ENCODE peak calls at places on chromosomes 2 and 18, in four cellular contexts. P is left lung, W is AG09309, H is AG04450. Y is an unnamed sample.

GRCh38 chr2:23658466-23658942 is 268.4 kb downstream of the ATAD2B start:
- DNase-seq in P (peak), W (no peak), H (no peak), Y (no peak)

GRCh38 chr2:221571391-221572179 is 519 bp downstream of the EPHA4 start:
- DNase-seq in P (peak), W (no peak), H (no peak), Y (peak)

GRCh38 chr2:219332542-219332941 is at the start of gene RESP18:
- DNase-seq in P (peak), W (no peak), H (no peak), Y (no peak)

GRCh38 chr2:199833525-199833924 is 17.5 kb downstream of the FTCDNL1 start:
- DNase-seq in P (no peak), W (no peak), H (no peak), Y (peak)

GRCh38 chr2:65045651-65046050 is 10.6 kb upstream of the CEP68 start:
- DNase-seq in P (no peak), W (no peak), H (no peak), Y (no peak)

GRCh38 chr2:67516358-67516757 is 119.2 kb downstream of the ETAA1 start:
- DNase-seq in P (no peak), W (no peak), H (no peak), Y (no peak)

GRCh38 chr2:47664817-47665216 is 118.1 kb upstream of the MSH6 start:
- DNase-seq in P (no peak), W (no peak), H (no peak), Y (no peak)

GRCh38 chr18:59620381-59620780 is 76.8 kb downstream of the CCBE1 start:
- DNase-seq in P (no peak), W (no peak), H (no peak), Y (no peak)

GRCh38 chr2:226211439-226211838 is 588.2 kb downstream of the IRS1 start:
- DNase-seq in P (no peak), W (peak), H (peak), Y (peak)

GRCh38 chr2:48849770-48850169 is 94.2 kb upstream of the LHCGR start:
- DNase-seq in P (no peak), W (no peak), H (peak), Y (no peak)

GRCh38 chr2:235605999-235606715 is 112.3 kb downstream of the AGAP1 start:
- DNase-seq in P (no peak), W (no peak), H (peak), Y (peak)
- H3K4me3 ChIP-seq in P (no peak), W (no peak), H (peak), Y (peak)

DNA sequence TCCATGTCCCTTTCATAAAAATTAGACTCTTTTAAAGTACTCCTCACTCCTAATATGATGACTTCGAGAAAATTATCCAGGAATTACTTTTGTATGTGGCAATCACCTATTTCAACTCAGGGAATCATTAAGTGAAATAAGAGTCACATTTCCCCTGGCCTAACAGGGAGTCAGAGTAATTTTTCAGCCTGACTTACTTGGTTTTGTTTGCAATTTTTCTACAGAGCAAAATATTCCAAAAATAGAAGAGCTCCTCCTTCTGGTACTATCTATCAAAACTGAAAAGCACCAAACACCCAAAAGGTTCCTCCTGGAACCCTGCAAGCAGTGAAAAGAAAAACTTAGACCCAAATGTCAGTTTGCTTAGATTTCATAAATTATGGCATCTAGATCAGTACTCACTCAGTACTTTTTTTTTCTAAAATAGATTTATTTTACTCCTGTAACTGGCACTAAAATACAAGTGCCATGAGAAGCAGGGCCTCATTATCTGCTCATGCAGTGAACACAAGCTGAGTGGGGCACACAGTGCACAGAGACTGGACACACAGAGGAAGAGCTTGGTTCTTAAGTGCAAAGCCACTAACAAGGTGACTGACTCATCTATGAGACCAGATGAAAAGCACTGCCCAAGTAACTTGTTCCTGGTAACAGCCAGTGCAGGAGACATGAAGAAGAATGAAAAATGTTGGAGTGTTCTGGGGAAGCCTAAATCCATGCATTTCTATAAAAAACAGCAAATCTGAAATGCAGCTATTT is 28.7 kb downstream of the ACAA2 start:
- DNase-seq in P (no peak), W (peak), H (no peak), Y (peak)
- TF ChIP-seq CTCF in P (no peak), W (peak), H (peak), Y (peak)

DNA sequence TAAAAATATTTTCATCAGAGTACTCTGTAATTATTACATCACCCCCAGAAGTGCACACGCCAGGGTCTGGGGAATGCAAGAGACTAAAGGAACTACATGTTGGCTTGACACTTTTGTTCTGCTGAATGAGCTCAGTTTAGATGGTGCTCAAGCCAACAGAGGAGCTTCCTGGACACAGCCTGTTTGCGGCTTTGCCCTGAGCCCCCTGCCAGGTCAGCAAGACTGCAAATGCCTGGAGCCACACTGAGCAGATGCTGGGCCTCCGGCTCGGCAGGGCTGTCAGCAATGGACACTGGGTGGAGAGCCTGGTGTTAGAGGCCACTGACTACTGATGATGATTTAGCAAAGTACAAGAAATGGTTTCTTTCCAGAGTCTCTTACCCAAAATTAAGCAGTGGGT is 31.9 kb downstream of the PTPN18 start:
- DNase-seq in P (no peak), W (no peak), H (no peak), Y (peak)
- H3K4me3 ChIP-seq in P (no peak), W (no peak), H (no peak), Y (no peak)

GRCh38 chr2:212854116-212854515 is 297.3 kb downstream of the IKZF2 start:
- DNase-seq in P (no peak), W (no peak), H (no peak), Y (no peak)
- TF ChIP-seq CTCF in P (no peak), W (no peak), H (no peak), Y (no peak)

GRCh38 chr18:48902856-48903601 is 47.7 kb downstream of the SMAD7 start:
- DNase-seq in P (no peak), W (no peak), H (no peak), Y (peak)

GRCh38 chr18:48899558-48900174 is 51.1 kb downstream of the SMAD7 start:
- DNase-seq in P (no peak), W (no peak), H (no peak), Y (no peak)

GRCh38 chr18:48902023-48902855 is 48.5 kb downstream of the SMAD7 start:
- DNase-seq in P (peak), W (peak), H (peak), Y (peak)

GRCh38 chr18:48900469-48900868 is 50.3 kb downstream of the SMAD7 start:
- DNase-seq in P (no peak), W (no peak), H (no peak), Y (no peak)

DNA sequence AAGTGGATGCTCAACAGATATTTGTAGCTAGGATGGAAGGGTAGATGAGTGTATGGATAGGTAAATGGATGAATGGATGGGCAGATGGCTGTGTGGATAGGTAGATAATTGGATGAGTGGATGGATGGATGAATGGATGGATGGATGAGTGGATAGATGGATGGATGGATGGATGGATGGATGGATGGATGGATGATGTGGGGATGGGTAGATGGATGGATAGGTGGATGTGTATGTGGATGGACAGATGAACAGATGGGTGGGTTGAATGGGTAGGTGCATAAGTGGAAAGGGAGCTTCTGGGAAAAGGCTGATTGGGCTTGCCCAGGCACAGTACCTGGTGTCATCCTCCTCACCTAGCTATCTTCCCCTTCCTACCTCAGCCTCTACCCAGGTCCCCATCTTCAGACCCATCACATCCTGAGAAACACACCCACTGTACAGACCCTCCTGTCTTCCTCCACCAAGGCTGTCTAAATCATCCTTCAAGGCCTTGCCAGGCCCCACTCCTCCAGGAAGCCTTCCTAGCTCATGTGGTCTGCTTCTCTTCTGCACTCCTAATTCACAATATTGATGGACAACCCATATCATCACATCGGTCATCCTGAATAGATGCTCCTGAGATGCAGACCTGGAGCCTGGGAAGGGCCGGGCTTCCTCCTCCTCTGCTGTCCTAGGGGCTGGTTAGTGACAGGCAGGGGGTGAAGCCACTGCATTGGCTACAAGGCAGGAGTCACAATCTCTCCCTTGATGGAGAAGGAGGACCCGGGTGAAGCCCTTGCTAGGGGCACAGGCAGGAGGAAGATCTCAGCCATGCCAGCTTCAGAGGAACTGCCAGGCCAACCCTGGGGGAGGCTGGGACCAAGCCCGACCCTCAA is 49.4 kb downstream of the SMAD7 start:
- DNase-seq in P (no peak), W (no peak), H (no peak), Y (no peak)
- H3K4me3 ChIP-seq in P (no peak), W (no peak), H (no peak), Y (no peak)

DNA sequence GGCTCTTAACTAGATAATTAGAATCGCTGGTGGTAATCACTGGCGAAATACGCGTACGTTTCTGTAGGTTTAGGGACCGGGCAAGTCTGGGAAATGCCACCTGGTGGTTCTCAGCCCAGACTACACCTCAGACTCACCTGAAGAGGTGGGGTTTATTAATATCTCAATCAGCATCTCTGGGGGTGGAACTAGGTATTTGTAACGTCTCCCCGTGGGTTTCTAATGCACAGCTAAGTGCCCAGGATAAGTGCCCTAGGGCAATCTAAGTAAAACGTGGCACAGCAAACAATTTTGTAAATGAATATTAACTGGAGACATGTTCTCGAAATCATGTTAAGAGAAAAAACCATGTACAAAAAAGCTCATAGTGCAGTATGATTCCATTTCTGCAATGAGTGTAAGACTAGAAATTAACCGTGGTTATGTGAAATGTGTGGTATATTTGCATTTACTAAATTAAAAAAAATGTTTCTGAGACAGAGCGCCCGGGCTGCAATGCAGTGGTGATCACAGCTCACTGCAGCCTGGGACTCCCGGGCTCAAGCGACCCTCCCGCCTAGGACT is 760 bp upstream of the CNOT11 start:
- DNase-seq in P (no peak), W (no peak), H (no peak), Y (no peak)
- TF ChIP-seq CTCF in P (peak), W (no peak), H (no peak), Y (peak)

GRCh38 chr2:119435148-119435952 is 3.7 kb downstream of the TMEM37 start:
- DNase-seq in P (no peak), W (no peak), H (no peak), Y (no peak)

GRCh38 chr2:119432882-119433522 is 1.3 kb downstream of the TMEM37 start:
- DNase-seq in P (no peak), W (no peak), H (no peak), Y (no peak)

GRCh38 chr2:119431976-119432881 is 575 bp downstream of the TMEM37 start:
- DNase-seq in P (peak), W (no peak), H (no peak), Y (peak)

GRCh38 chr2:119434664-119435063 is 3.0 kb downstream of the TMEM37 start:
- DNase-seq in P (no peak), W (no peak), H (no peak), Y (no peak)

GRCh38 chr2:119433636-119434327 is 2.1 kb downstream of the TMEM37 start:
- DNase-seq in P (no peak), W (no peak), H (no peak), Y (no peak)
- H3K4me3 ChIP-seq in P (no peak), W (no peak), H (no peak), Y (no peak)

DNA sequence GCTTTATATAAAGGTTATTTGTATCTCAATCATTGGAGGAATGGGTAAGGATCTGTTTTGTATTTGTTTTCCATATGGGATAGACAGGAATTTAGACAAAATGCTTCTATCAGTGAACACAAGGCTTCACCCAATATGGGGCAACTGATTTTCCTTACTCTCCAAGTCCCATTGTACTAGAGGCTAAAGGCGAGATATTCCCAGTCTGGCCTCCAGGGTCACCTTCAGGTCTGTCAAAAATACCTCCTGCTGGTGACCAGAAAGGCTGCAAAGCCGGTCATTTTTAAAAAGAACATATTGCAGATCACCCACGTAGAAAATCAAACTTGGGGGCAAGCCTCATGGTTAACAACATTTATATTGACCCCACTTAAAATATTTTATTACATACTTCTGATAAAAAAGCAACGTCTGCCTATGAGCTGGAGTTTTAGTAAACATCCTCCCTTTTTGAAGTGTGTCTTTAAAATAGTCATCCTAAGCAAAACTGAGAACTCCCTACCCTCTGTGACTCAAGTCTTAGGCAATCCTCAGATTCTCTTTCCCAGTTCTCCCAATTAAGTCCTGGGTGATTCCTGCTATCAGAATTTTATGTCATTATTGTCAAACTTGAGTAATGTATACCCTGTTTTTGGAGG is 276.6 kb downstream of the MREG start:
- DNase-seq in P (no peak), W (peak), H (no peak), Y (peak)
- TF ChIP-seq CTCF in P (no peak), W (peak), H (peak), Y (peak)

GRCh38 chr2:83186050-83186790 is 1272.9 kb downstream of the SUCLG1 start:
- DNase-seq in P (no peak), W (no peak), H (no peak), Y (no peak)
- H3K4me3 ChIP-seq in P (no peak), W (no peak), H (no peak), Y (no peak)

DNA sequence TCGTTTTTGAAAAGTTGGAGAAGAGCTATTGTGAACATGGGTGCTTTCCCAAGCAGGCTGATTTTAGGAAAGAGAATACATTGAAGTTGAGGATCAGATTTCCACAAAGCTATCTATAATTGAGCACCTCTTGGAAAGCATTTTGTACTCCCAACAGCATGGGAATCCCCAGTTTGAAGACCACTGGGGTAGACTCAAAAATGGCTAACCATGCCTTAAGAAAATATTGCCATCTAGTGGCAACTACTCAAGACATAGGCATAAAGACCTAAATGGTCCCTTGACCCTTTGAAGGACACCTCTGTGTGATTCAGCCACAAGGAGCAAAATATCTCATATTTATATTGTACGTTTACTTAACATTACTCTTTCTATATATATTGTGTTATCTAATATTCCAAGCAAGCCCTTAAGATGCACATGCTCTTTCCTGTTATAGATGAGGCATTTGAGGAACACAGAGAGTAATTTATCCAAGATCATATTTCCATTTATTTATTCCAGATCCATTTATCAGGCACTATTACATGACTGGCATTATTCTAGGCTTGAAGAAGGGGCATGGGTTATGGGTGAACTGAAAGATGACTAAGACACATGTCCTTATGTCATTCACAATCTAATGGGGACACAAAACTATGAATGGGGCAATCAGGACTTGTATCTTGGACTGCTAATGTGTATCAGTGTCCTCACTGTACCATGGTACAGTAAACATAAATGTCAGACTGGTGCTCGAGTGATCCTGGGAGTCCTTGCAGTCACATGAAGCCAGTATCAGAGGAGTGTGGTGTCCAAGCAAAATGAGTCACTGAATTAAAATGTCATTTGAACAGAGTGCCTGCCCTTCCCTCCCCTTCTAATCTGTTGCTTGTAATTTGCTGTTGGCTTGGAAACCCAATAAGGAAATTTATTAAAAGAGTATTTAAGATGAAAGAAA is 121.0 kb upstream of the XPO1 start:
- DNase-seq in P (no peak), W (no peak), H (no peak), Y (peak)
- TF ChIP-seq CTCF in P (peak), W (peak), H (peak), Y (peak)

Y was measured in fibroblast of the aortic adventitia.